ENCODE peak calls at places on chromosome 20, in nine cellular contexts. G is ACHN; J is AG09309; L is non-pigmented ciliary epithelial cell; X is activated T-helper 2 cell treated with anti-CD3 and anti-CD28 coated beads, Interferon-gamma antibody, Interleukin-2, Interleukin-4, amounts not matched to agents 10 μg/mL and 5 μg/mL and 100 μg/mL, durations not matched to agents 14 hours and 24 hours and 36 hours; Q is endothelial cell; O is fibroblast of mammary gland; I is GM18507; S is amniotic epithelial cell. W is an unnamed sample.

GRCh38 chr20:57783956-57784837 is 74.4 kb upstream of the PMEPA1 start:
- DNase-seq in S (no peak), Q (no peak), X (no peak), L (no peak), G (no peak), I (no peak), O (no peak), J (no peak), W (no peak)

GRCh38 chr20:59152559-59153354 is 10.9 kb upstream of the ZNF831 start:
- DNase-seq in G (no peak), L (no peak), S (no peak), O (no peak), Q (no peak), I (no peak), X (no peak), J (no peak), W (no peak)

GRCh38 chr20:31839782-31840487 is 5.5 kb downstream of the FOXS1 start:
- DNase-seq in O (peak; percentile 14), Q (no peak), G (peak; percentile 6), J (no peak), L (no peak), S (no peak), I (no peak), X (no peak), W (no peak)

GRCh38 chr20:10454135-10454750 is 19.1 kb downstream of the SLX4IP start:
- DNase-seq in I (no peak), G (no peak), O (no peak), L (no peak), S (no peak), Q (no peak), J (no peak), X (no peak), W (no peak)

GRCh38 chr20:25750765-25751696 is 54.4 kb upstream of the ZNF337 start:
- DNase-seq in X (peak; percentile 39), O (peak; percentile 45), I (peak; percentile 28), J (no peak), G (peak; percentile 66), Q (peak; percentile 40), L (no peak), S (peak; percentile 34), W (peak; percentile 32)

GRCh38 chr20:58980711-58981563 is at the start of gene NELFCD:
- DNase-seq in I (peak; percentile 96), L (peak; percentile 9), O (peak; percentile 68), X (peak; percentile 83), J (no peak), G (peak; percentile 89), Q (peak; percentile 96), S (peak; percentile 60), W (peak; percentile 95)

GRCh38 chr20:20414640-20415274 is 46.9 kb downstream of the INSM1 start:
- DNase-seq in O (no peak), I (no peak), S (no peak), Q (no peak), L (no peak), J (no peak), X (no peak), G (no peak), W (no peak)

GRCh38 chr20:46255440-46256104 is 52.7 kb downstream of the CDH22 start:
- DNase-seq in I (no peak), S (peak; percentile 38), Q (peak; percentile 26), X (no peak), J (no peak), O (peak; percentile 16), G (peak; percentile 68), L (no peak), W (no peak)

GRCh38 chr20:38315290-38315966 is 11.5 kb downstream of the BPI start:
- DNase-seq in L (no peak), I (no peak), Q (no peak), J (no peak), G (no peak), S (no peak), X (no peak), O (peak; percentile 36), W (no peak)

GRCh38 chr20:31680286-31681127 is 42.2 kb downstream of the BCL2L1 start:
- DNase-seq in O (no peak), X (no peak), G (no peak), S (no peak), Q (no peak), I (no peak), J (no peak), L (no peak), W (no peak)

GRCh38 chr20:24497851-24498250 is 28.4 kb downstream of the SYNDIG1 start:
- DNase-seq in Q (no peak), X (no peak), G (no peak), S (no peak), O (peak; percentile 11), J (no peak), L (peak; percentile 56), I (no peak), W (no peak)

GRCh38 chr20:25324412-25324811 is 66.2 kb downstream of the ABHD12 start:
- DNase-seq in S (no peak), L (no peak), J (no peak), G (no peak), I (no peak), X (no peak), O (no peak), Q (no peak), W (no peak)

GRCh38 chr20:14997791-14998190 is 660.4 kb upstream of the FLRT3 start:
- DNase-seq in Q (no peak), J (no peak), X (no peak), L (peak; percentile 45), S (peak; percentile 79), I (no peak), G (peak; percentile 60), O (peak; percentile 86), W (no peak)

GRCh38 chr20:56440346-56441007 is 27.9 kb upstream of the RTF2 start:
- DNase-seq in X (peak; percentile 48), Q (no peak), L (no peak), S (no peak), I (peak; percentile 28), O (no peak), J (no peak), G (no peak), W (no peak)

GRCh38 chr20:63457737-63458136 is 14.7 kb downstream of the KCNQ2 start:
- DNase-seq in S (no peak), O (peak; percentile 22), X (no peak), I (no peak), G (peak; percentile 73), J (no peak), Q (no peak), L (no peak), W (no peak)

GRCh38 chr20:23362392-23363256 is 642 bp downstream of the GZF1 start:
- DNase-seq in S (no peak), L (no peak), G (peak; percentile 11), X (no peak), Q (peak; percentile 48), J (no peak), I (no peak), O (no peak), W (no peak)

GRCh38 chr20:37458761-37459160 is 62.3 kb upstream of the NNAT start:
- DNase-seq in O (no peak), G (no peak), X (no peak), L (no peak), S (no peak), I (no peak), Q (no peak), J (no peak), W (no peak)

GRCh38 chr20:24475356-24475755 is 5.9 kb downstream of the SYNDIG1 start:
- DNase-seq in Q (no peak), O (no peak), G (no peak), X (no peak), L (no peak), S (no peak), I (no peak), J (no peak), W (no peak)

GRCh38 chr20:47127986-47128385 is 228.5 kb downstream of the ZMYND8 start:
- DNase-seq in O (no peak), G (no peak), I (no peak), L (no peak), Q (no peak), J (no peak), X (no peak), S (no peak), W (no peak)

GRCh38 chr20:32343438-32343837 is 14.7 kb upstream of the ASXL1 start:
- DNase-seq in J (peak; percentile 72), G (no peak), L (no peak), X (no peak), S (peak; percentile 90), Q (no peak), I (no peak), O (peak; percentile 94), W (no peak)

GRCh38 chr20:49281913-49282467 is 4.1 kb upstream of the ZNFX1 start:
- DNase-seq in G (no peak), L (no peak), Q (no peak), I (no peak), J (no peak), S (no peak), X (no peak), O (no peak), W (no peak)

GRCh38 chr20:47655635-47656034 is 129.6 kb downstream of the SULF2 start:
- DNase-seq in I (no peak), O (no peak), J (no peak), Q (no peak), G (no peak), L (no peak), S (no peak), X (no peak), W (no peak)

GRCh38 chr20:61801857-61802442 is 263.7 kb downstream of the TAF4 start:
- DNase-seq in S (no peak), Q (no peak), I (no peak), X (no peak), J (no peak), G (no peak), L (no peak), O (no peak), W (no peak)

GRCh38 chr20:31560900-31561598 is 44.0 kb upstream of the ID1 start:
- DNase-seq in G (peak; percentile 95), X (no peak), S (peak; percentile 96), J (peak; percentile 96), I (no peak), L (peak; percentile 94), Q (no peak), O (peak; percentile 98), W (no peak)